ENCODE peak calls at places on chromosomes 12 and 14, in four cellular contexts. I is H9; D is suprapubic skin; T is stimulated activated CD4-positive, alpha-beta T cell treated with anti-CD3 and anti-CD28 coated beads, Interleukin-1b, Interleukin-23, amount 100 ng/mL, for 24 hours. Z is an unnamed sample.

GRCh38 chr12:9798008-9798619 is 29.2 kb upstream of the KLRF1 start:
- DNase-seq in I (peak), D (no peak), T (no peak), Z (peak)

GRCh38 chr12:89731614-89732013 is 23.0 kb upstream of the ATP2B1 start:
- DNase-seq in I (no peak), D (no peak), T (no peak), Z (no peak)

GRCh38 chr12:28051516-28052456 is 79.3 kb upstream of the PTHLH start:
- DNase-seq in I (no peak), D (no peak), T (no peak), Z (no peak)

GRCh38 chr12:122917508-122918227 is 21.7 kb upstream of the VPS37B start:
- DNase-seq in I (no peak), D (no peak), T (no peak), Z (no peak)

GRCh38 chr12:107320929-107321618 is 227.7 kb upstream of the CRY1 start:
- DNase-seq in I (peak), D (no peak), T (peak), Z (peak)

GRCh38 chr14:89408907-89409675 is 7.9 kb downstream of the FOXN3 start:
- DNase-seq in I (no peak), D (no peak), T (no peak), Z (no peak)

GRCh38 chr12:121033625-121034349 is 5.3 kb downstream of the OASL start:
- DNase-seq in I (no peak), D (no peak), T (no peak), Z (no peak)

GRCh38 chr12:128807161-128807724 is 16.5 kb downstream of the SLC15A4 start:
- DNase-seq in I (no peak), D (peak), T (no peak), Z (no peak)

GRCh38 chr12:99043319-99043914 is 398.3 kb downstream of the APAF1 start:
- DNase-seq in I (peak), D (no peak), T (peak), Z (no peak)

Z was measured in activated naive CD4-positive, alpha-beta T cell.